ENCODE peak calls at places on chromosome 13, in four cellular contexts. N is left ventricle myocardium inferior, H is tibial artery, R is stomach. Q is an unnamed sample.
A peak's percentile ranks its signal among the peaks of the same experiment; 100 is the strongest.

GRCh38 chr13:34044660-34045080 is 226.7 kb downstream of the RFC3 start:
- DNase-seq in R (no peak), H (no peak), N (no peak), Q (no peak)

GRCh38 chr13:91247768-91248167 is 99.7 kb upstream of the MIR17HG start:
- DNase-seq in R (no peak), N (no peak), H (no peak), Q (peak; percentile 65)

GRCh38 chr13:111791131-111791530 is 275.8 kb upstream of the SOX1 start:
- DNase-seq in H (no peak), N (no peak), R (no peak), Q (no peak)

GRCh38 chr13:97307882-97308624 is 85.9 kb downstream of the MBNL2 start:
- DNase-seq in R (no peak), N (peak; percentile 51), H (no peak), Q (no peak)

GRCh38 chr13:91767681-91768080 is 369.3 kb downstream of the GPC5 start:
- DNase-seq in R (no peak), N (no peak), H (no peak), Q (no peak)

GRCh38 chr13:87884874-87885273 is 213.7 kb downstream of the SLITRK5 start:
- DNase-seq in R (no peak), H (no peak), N (no peak), Q (no peak)

GRCh38 chr13:31160857-31161582 is 684 bp downstream of the HSPH1 start:
- DNase-seq in R (peak; percentile 60), N (peak; percentile 48), H (peak; percentile 59), Q (peak; percentile 86)

GRCh38 chr13:80630685-80631121 is 289.8 kb upstream of the SPRY2 start:
- DNase-seq in R (no peak), N (no peak), H (peak; percentile 29), Q (no peak)

GRCh38 chr13:34349091-34349722 is 531.3 kb downstream of the RFC3 start:
- DNase-seq in H (peak; percentile 71), N (peak; percentile 71), R (no peak), Q (no peak)

GRCh38 chr13:21690955-21691354 is 20.1 kb downstream of the FGF9 start:
- DNase-seq in N (no peak), H (no peak), R (no peak), Q (peak; percentile 74)

GRCh38 chr13:21691500-21691899 is 20.6 kb downstream of the FGF9 start:
- DNase-seq in R (no peak), H (no peak), N (no peak), Q (no peak)

GRCh38 chr13:21694831-21695230 is 24.0 kb downstream of the FGF9 start:
- DNase-seq in H (no peak), R (no peak), N (peak; percentile 52), Q (no peak)

GRCh38 chr13:21689097-21689496 is 18.2 kb downstream of the FGF9 start:
- DNase-seq in R (no peak), H (no peak), N (no peak), Q (no peak)

GRCh38 chr13:21691928-21692327 is 21.1 kb downstream of the FGF9 start:
- DNase-seq in H (no peak), R (no peak), N (no peak), Q (no peak)
- H3K4me1 ChIP-seq in H (no peaks in the 10 kb centered on the region), R (no peaks in the 10 kb centered on the region), N (peaks cover 22% of the 10 kb centered on the region), Q (peaks cover 10% of the 10 kb centered on the region)

DNA sequence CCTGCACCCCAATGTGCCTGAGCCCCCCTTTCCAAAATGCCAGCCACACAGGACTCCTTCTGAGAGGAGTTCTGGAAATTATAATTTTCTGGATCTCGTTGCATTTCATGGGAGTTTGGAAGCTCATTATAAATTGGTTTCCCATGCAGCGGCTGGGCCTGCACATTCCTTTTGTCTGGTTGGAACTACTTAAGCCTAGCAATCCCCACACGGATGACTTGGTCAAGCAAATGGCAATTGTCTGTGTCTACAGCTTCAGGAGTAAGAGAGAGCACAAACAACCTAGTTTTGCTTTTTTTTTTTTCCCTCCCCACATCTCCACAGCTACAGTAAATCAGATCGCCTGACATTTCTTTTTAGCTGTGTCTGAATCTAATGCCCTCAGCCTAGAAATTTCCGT is 15.2 kb downstream of the PCDH8 start:
- DNase-seq in R (no peak), N (no peak), H (no peak), Q (no peak)
- H3K27ac ChIP-seq in R (no peak overlapping the region), N (no peak overlapping the region), H (no peak overlapping the region), Q (no peak overlapping the region)

GRCh38 chr13:51636349-51636890 is 52.2 kb downstream of the WDFY2 start:
- DNase-seq in N (no peak), H (no peak), R (peak; percentile 63), Q (no peak)

GRCh38 chr13:51635137-51635878 is 51.0 kb downstream of the WDFY2 start:
- DNase-seq in N (no peak), H (no peak), R (no peak), Q (no peak)

GRCh38 chr13:51629711-51630575 is 45.7 kb downstream of the WDFY2 start:
- DNase-seq in R (no peak), H (no peak), N (no peak), Q (no peak)

GRCh38 chr13:51628059-51628852 is 44.0 kb downstream of the WDFY2 start:
- DNase-seq in N (no peak), H (no peak), R (no peak), Q (no peak)

DNA sequence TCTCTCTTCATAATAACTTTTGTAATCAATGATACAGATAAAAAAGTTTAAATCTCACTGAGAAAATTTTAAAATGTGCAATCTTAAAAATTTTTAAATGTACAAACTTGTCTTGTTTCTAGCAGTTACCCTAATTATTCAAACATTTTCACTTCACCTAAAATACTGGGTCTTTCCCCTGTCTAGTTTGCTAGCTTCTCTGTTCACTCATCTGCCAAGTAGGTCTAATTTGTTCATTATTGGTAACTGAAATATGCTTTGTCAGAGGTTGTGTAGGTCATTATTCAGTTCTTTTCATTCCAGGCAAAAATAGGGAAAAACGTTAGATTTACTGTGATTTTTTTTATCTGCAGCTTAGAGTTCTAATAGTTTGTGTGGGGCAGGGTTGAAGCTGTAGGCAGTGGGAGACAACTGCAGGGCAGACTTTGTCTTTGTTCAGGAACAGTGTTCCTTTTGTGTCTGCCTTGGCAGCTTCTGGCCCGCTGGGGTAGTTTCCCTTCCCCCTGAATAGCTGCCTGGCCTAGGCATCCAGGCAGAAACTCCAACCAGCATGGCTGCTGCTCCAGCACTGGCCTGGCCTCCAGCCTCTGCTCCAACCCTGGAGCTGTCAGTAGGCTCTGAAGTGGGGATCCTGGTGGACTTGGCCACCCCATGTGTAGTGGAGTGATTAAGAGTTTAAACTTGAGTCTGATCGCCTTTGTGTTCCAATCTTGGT is 48.5 kb downstream of the WDFY2 start:
- DNase-seq in H (no peak), N (no peak), R (no peak), Q (no peak)
- H3K4me1 ChIP-seq in H (peaks cover 43% of the 10 kb centered on the region), N (peaks cover 48% of the 10 kb centered on the region), R (peaks cover 12% of the 10 kb centered on the region), Q (peaks cover 4% of the 10 kb centered on the region)

GRCh38 chr13:59364508-59365187 is 799.1 kb downstream of the DIAPH3 start:
- DNase-seq in H (no peak), N (no peak), R (no peak), Q (no peak)

GRCh38 chr13:59371229-59371628 is 792.5 kb downstream of the DIAPH3 start:
- DNase-seq in N (no peak), R (no peak), H (no peak), Q (no peak)

GRCh38 chr13:59373341-59373740 is 790.4 kb downstream of the DIAPH3 start:
- DNase-seq in R (no peak), H (no peak), N (no peak), Q (no peak)

GRCh38 chr13:59367467-59367866 is 796.3 kb downstream of the DIAPH3 start:
- DNase-seq in N (no peak), H (no peak), R (no peak), Q (no peak)

GRCh38 chr13:59368652-59369051 is 795.1 kb downstream of the DIAPH3 start:
- DNase-seq in R (no peak), H (no peak), N (no peak), Q (no peak)
- H3K27ac ChIP-seq in R (peak overlapping the region; percentile 43), H (no peak overlapping the region), N (peak overlapping the region; percentile 55), Q (no peak overlapping the region)

GRCh38 chr13:101451641-101452040 is 834 bp upstream of the ITGBL1 start:
- DNase-seq in H (no peak), N (no peak), R (no peak), Q (no peak)

GRCh38 chr13:101453784-101454201 is 1.3 kb downstream of the ITGBL1 start:
- DNase-seq in H (no peak), N (peak; percentile 17), R (peak; percentile 47), Q (no peak)

GRCh38 chr13:101454767-101455166 is 2.3 kb downstream of the ITGBL1 start:
- DNase-seq in R (no peak), H (no peak), N (no peak), Q (no peak)

GRCh38 chr13:101450749-101451130 is 1.7 kb upstream of the ITGBL1 start:
- DNase-seq in H (no peak), N (no peak), R (no peak), Q (no peak)

DNA sequence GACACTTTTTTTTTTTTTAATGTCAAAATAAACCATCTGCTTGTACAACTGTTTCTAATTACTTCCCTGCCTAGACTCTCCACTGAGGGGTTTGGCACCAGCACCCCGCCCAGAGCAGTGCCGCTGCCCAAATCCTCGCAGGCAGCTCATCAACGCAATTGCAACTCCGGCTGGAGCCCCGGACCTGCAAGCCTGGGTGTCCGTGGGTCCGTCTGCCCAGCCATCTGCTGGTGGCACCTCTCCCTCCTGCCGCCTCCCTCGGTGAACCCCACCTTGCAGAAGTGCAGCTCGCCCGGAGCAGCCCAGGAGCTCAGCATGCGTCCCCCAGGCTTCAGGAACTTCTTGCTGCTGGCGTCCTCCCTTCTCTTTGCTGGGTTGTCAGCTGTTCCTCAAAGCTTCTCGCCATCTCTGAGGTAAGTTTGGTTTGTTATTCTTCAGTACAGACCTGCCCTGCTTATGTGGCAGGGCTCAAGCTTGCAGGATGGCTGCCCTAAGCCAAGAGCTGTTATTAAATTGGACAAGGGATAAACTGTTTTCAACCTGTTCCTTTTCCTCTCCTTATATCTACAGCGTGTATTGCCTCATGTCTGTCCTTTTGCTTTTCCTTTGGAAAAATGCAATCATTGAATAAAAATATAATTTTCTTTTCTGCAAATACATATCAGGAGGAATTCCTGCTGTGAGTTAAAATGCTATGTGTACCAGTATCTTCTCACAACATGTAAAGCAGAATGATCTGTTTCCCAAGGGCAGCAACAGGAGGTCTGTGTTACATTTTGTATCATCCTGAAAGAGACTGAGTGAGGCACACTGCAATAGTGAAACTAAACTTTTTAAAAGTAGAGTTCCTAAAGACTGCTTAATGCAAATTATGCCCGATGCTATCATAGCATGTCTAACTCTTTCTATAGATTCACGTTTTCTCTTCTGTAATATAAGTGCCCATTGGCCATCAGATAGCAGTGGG is at the start of gene ITGBL1:
- DNase-seq in R (no peak), N (peak; percentile 25), H (peak; percentile 32), Q (no peak)
- H3K4me1 ChIP-seq in R (no peaks in the 10 kb centered on the region), N (peaks cover 15% of the 10 kb centered on the region), H (peaks cover 69% of the 10 kb centered on the region), Q (no peaks in the 10 kb centered on the region)

GRCh38 chr13:98371624-98372023 is 194.6 kb upstream of the RNF113B start:
- DNase-seq in H (no peak), N (no peak), R (no peak), Q (no peak)

GRCh38 chr13:98370806-98371553 is 193.9 kb upstream of the RNF113B start:
- DNase-seq in H (peak; percentile 34), R (peak; percentile 69), N (peak; percentile 59), Q (no peak)

GRCh38 chr13:98368019-98368418 is 190.9 kb upstream of the RNF113B start:
- DNase-seq in R (no peak), H (no peak), N (no peak), Q (no peak)

GRCh38 chr13:98372886-98373285 is 195.8 kb upstream of the RNF113B start:
- DNase-seq in R (no peak), H (no peak), N (no peak), Q (no peak)

DNA sequence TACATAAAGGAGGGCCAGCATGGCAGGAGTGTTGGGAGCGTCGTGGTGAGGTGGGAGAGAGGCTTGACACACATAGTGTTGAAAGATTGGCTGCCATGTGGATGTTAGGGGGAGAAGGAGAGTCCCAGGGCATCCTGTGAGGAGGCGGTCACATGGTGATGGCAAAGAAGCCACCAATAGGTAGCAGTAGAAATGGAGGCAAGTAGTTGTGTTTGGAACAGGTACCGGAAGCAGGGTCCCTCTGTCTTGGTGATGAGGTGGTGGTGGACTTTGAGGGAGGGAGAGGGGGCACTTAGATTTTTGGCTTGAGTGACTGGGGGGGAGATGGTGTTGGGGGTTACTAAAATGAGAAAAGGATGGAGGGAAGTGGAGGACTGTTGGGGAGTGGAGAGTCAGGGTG is 193.2 kb upstream of the RNF113B start:
- DNase-seq in N (no peak), H (no peak), R (no peak), Q (no peak)
- H3K27ac ChIP-seq in N (no peak overlapping the region), H (no peak overlapping the region), R (peak overlapping the region; percentile 49), Q (no peak overlapping the region)

Q was measured in Karpas-422.